ENCODE peak calls at places on chromosomes 13 and 19, in ten cellular contexts. V, L, I, K, S, O, T, U, C and B are unnamed samples.

GRCh38 chr13:42594577-42595571 is 20.9 kb downstream of the TNFSF11 start:
- DNase-seq in C (peak; percentile 95), U (peak; percentile 37), O (peak; percentile 80), S (peak; percentile 19), L (peak; percentile 34), I (peak; percentile 18), K (no peak), V (peak; percentile 53), T (no peak), B (peak; percentile 34)

GRCh38 chr13:50073340-50073739 is 58.1 kb downstream of the KCNRG start:
- DNase-seq in C (no peak), K (no peak), I (no peak), O (no peak), U (no peak), V (no peak), T (no peak), S (no peak), L (no peak), B (no peak)

GRCh38 chr13:109344552-109345157 is 441.7 kb downstream of the IRS2 start:
- DNase-seq in L (no peak), K (no peak), S (peak; percentile 46), U (no peak), T (no peak), C (no peak), O (no peak), V (peak; percentile 77), I (no peak), B (peak; percentile 41)

GRCh38 chr13:87986639-87987250 is 315.6 kb downstream of the SLITRK5 start:
- DNase-seq in C (no peak), K (no peak), V (no peak), S (no peak), O (no peak), L (no peak), I (no peak), U (no peak), T (no peak), B (no peak)

GRCh38 chr13:77065456-77066147 is 38.6 kb upstream of the FBXL3 start:
- DNase-seq in T (no peak), U (no peak), S (no peak), K (no peak), V (no peak), O (no peak), C (no peak), L (no peak), I (no peak), B (no peak)

GRCh38 chr19:46786236-46787039 is 2.0 kb downstream of the SLC1A5 start:
- DNase-seq in T (peak; percentile 75), S (peak; percentile 87), V (peak; percentile 75), O (no peak), U (no peak), I (peak; percentile 73), C (peak; percentile 36), K (peak; percentile 71), L (peak; percentile 68), B (no peak)

GRCh38 chr13:99992912-99993311 is 11.3 kb downstream of the ZIC2 start:
- DNase-seq in V (peak; percentile 69), O (no peak), S (no peak), L (no peak), T (no peak), U (no peak), C (no peak), K (no peak), I (no peak), B (no peak)

GRCh38 chr19:38729653-38730469 is 14.4 kb downstream of the CAPN12 start:
- DNase-seq in V (peak; percentile 54), O (peak; percentile 29), T (peak; percentile 87), C (no peak), U (peak; percentile 80), I (peak; percentile 88), S (no peak), L (peak; percentile 68), K (peak; percentile 71), B (no peak)

GRCh38 chr13:31970237-31970930 is 61.2 kb upstream of the FRY start:
- DNase-seq in K (no peak), O (no peak), L (no peak), S (no peak), V (peak; percentile 50), I (no peak), C (peak; percentile 47), T (no peak), U (no peak), B (peak; percentile 98)

GRCh38 chr19:30227661-30228112 is 144.5 kb upstream of the ZNF536 start:
- DNase-seq in O (peak; percentile 80), V (peak; percentile 9), L (peak; percentile 14), I (peak; percentile 77), C (no peak), U (no peak), K (peak; percentile 69), S (no peak), T (peak; percentile 81), B (no peak)

GRCh38 chr19:2315818-2316353 is 7.9 kb upstream of the LINGO3 start:
- DNase-seq in C (no peak), I (peak; percentile 86), U (no peak), O (no peak), T (peak; percentile 81), K (no peak), V (no peak), L (no peak), S (no peak), B (no peak)

GRCh38 chr19:16066611-16067104 is 9.6 kb upstream of the TPM4 start:
- DNase-seq in K (peak; percentile 44), V (peak; percentile 96), C (no peak), O (no peak), I (peak; percentile 64), U (no peak), S (no peak), L (peak; percentile 20), T (no peak), B (no peak)

GRCh38 chr13:98443329-98443728 is 133.6 kb downstream of the STK24 start:
- DNase-seq in O (no peak), C (peak; percentile 51), I (no peak), U (no peak), K (no peak), S (no peak), T (no peak), L (no peak), V (peak; percentile 67), B (peak; percentile 67)

GRCh38 chr19:9673912-9674668 is 810 bp downstream of the ZNF562 start:
- DNase-seq in S (no peak), L (peak; percentile 3), K (no peak), V (peak; percentile 49), U (no peak), T (no peak), I (no peak), C (no peak), O (no peak), B (peak; percentile 58)

GRCh38 chr13:109160357-109160756 is 530.9 kb downstream of the MYO16 start:
- DNase-seq in V (no peak), U (no peak), I (no peak), O (no peak), K (no peak), C (no peak), L (no peak), T (no peak), S (no peak), B (peak; percentile 42)

GRCh38 chr13:77637583-77637982 is 59.9 kb upstream of the SLAIN1 start:
- DNase-seq in I (no peak), C (no peak), O (peak; percentile 74), L (no peak), U (peak; percentile 91), T (no peak), V (no peak), K (no peak), S (no peak), B (no peak)

GRCh38 chr19:30745476-30745985 is 373.3 kb downstream of the ZNF536 start:
- DNase-seq in O (no peak), K (no peak), I (no peak), U (no peak), S (no peak), C (no peak), V (no peak), T (no peak), L (no peak), B (no peak)

GRCh38 chr19:54147676-54148075 is 10.1 kb downstream of the CNOT3 start:
- DNase-seq in K (no peak), O (no peak), C (no peak), I (no peak), L (no peak), S (no peak), U (no peak), V (no peak), T (peak; percentile 71), B (no peak)

GRCh38 chr19:30083125-30083681 is 141.2 kb downstream of the URI1 start:
- DNase-seq in L (no peak), U (no peak), V (no peak), T (peak; percentile 14), O (no peak), I (no peak), K (no peak), C (no peak), S (no peak), B (no peak)

GRCh38 chr19:45473366-45474190 is 5.8 kb downstream of the FOSB start:
- DNase-seq in I (no peak), L (no peak), K (no peak), C (no peak), V (no peak), U (no peak), S (no peak), O (no peak), T (no peak), B (no peak)

GRCh38 chr19:9914001-9914314 is 22.4 kb downstream of the OLFM2 start:
- DNase-seq in O (no peak), I (no peak), K (no peak), T (no peak), L (no peak), U (no peak), C (no peak), V (no peak), S (no peak), B (no peak)

GRCh38 chr13:26605845-26606244 is 48.4 kb downstream of the WASF3 start:
- DNase-seq in S (no peak), U (no peak), C (no peak), L (no peak), O (no peak), V (no peak), T (no peak), K (no peak), I (peak; percentile 65), B (no peak)

GRCh38 chr19:32219881-32220552 is 125.4 kb upstream of the ZNF507 start:
- DNase-seq in T (no peak), V (no peak), L (no peak), K (no peak), S (no peak), U (no peak), O (no peak), C (no peak), I (no peak), B (no peak)

GRCh38 chr13:30796833-30797601 is 61.7 kb downstream of the ALOX5AP start:
- DNase-seq in T (no peak), O (peak; percentile 58), U (no peak), L (no peak), C (no peak), V (no peak), K (no peak), S (no peak), I (no peak), B (peak; percentile 52)

GRCh38 chr13:83121904-83122303 is 760.4 kb downstream of the SLITRK1 start:
- DNase-seq in L (no peak), T (no peak), U (peak; percentile 3), O (no peak), C (no peak), I (no peak), K (no peak), V (peak; percentile 11), S (no peak), B (no peak)

GRCh38 chr19:34990578-34991192 is 9.4 kb upstream of the GRAMD1A start:
- DNase-seq in S (no peak), I (no peak), U (no peak), L (no peak), C (no peak), T (no peak), K (no peak), V (no peak), O (no peak), B (no peak)

GRCh38 chr13:42832341-42833153 is 51.2 kb downstream of the FAM216B start:
- DNase-seq in V (peak; percentile 66), T (no peak), O (no peak), I (no peak), S (no peak), L (no peak), C (peak; percentile 92), U (no peak), K (no peak), B (no peak)

GRCh38 chr13:83613524-83613923 is 268.8 kb downstream of the SLITRK1 start:
- DNase-seq in U (no peak), C (no peak), L (no peak), S (no peak), O (no peak), K (no peak), T (no peak), V (no peak), I (no peak), B (no peak)